ENCODE peak calls at places on chromosomes 1 and 21, in six cellular contexts. K, C, B, N, H and M are unnamed samples.

GRCh38 chr1:1683104-1683905 is 9.3 kb downstream of the SLC35E2B start:
- DNase-seq in K (no peak), C (no peak), B (no peak), N (no peak), H (no peak), M (no peak)

GRCh38 chr21:30502041-30502440 is at the start of gene KRTAP19-5:
- DNase-seq in K (no peak), C (no peak), B (no peak), N (no peak), H (no peak), M (no peak)

GRCh38 chr1:17347769-17348592 is 24.0 kb upstream of the PADI6 start:
- DNase-seq in K (peak), C (no peak), B (no peak), N (no peak), H (no peak), M (peak)

GRCh38 chr1:9822490-9822889 is 1.3 kb downstream of the CLSTN1 start:
- DNase-seq in K (no peak), C (no peak), B (no peak), N (no peak), H (no peak), M (no peak)

GRCh38 chr1:42311897-42312296 is 23.1 kb downstream of the FOXJ3 start:
- DNase-seq in K (no peak), C (no peak), B (no peak), N (no peak), H (no peak), M (no peak)

GRCh38 chr1:19845166-19845954 is 30.3 kb upstream of the RNF186 start:
- DNase-seq in K (no peak), C (no peak), B (no peak), N (no peak), H (no peak), M (no peak)

GRCh38 chr1:7785108-7785507 is 1.0 kb downstream of the PER3 start:
- DNase-seq in K (no peak), C (no peak), B (no peak), N (no peak), H (no peak), M (no peak)

GRCh38 chr1:241706967-241707366 is 54.9 kb downstream of the WDR64 start:
- DNase-seq in K (peak), C (no peak), B (no peak), N (no peak), H (no peak), M (peak)

GRCh38 chr1:116418091-116418830 is 45.2 kb downstream of the ATP1A1 start:
- DNase-seq in K (peak), C (peak), B (peak), N (peak), H (peak), M (peak)

GRCh38 chr1:1537626-1538250 is 2.7 kb downstream of the TMEM240 start:
- DNase-seq in K (no peak), C (no peak), B (no peak), N (no peak), H (no peak), M (no peak)

GRCh38 chr1:201376464-201377374 is 761 bp downstream of the TNNT2 start:
- DNase-seq in K (no peak), C (no peak), B (no peak), N (peak), H (no peak), M (peak)

GRCh38 chr1:27604579-27605299 is 795 bp upstream of the AHDC1 start:
- DNase-seq in K (no peak), C (no peak), B (no peak), N (no peak), H (no peak), M (no peak)

GRCh38 chr1:8251635-8252034 is 66.3 kb upstream of the SLC45A1 start:
- DNase-seq in K (no peak), C (no peak), B (no peak), N (no peak), H (no peak), M (no peak)

GRCh38 chr1:202639500-202639899 is 70.8 kb downstream of the SYT2 start:
- DNase-seq in K (no peak), C (no peak), B (no peak), N (no peak), H (no peak), M (no peak)

GRCh38 chr1:234600418-234601216 is 9.4 kb downstream of the IRF2BP2 start:
- DNase-seq in K (no peak), C (no peak), B (no peak), N (no peak), H (no peak), M (no peak)

GRCh38 chr1:147758379-147759100 is 1.9 kb downstream of the GJA5 start:
- DNase-seq in K (no peak), C (no peak), B (no peak), N (no peak), H (no peak), M (no peak)

GRCh38 chr1:245500546-245500945 is 345.8 kb downstream of the KIF26B start:
- DNase-seq in K (peak), C (no peak), B (no peak), N (no peak), H (no peak), M (peak)